ENCODE peak calls at places on chromosomes 2 and 18, in eight cellular contexts. L is AG10803; N is cardiac fibroblast; M is fibroblast of lung; F is tibial artery; Y is CD8-positive, alpha-beta T cell; E is body of pancreas; O is lower lobe of right lung. T is an unnamed sample.

GRCh38 chr2:172052000-172052983 is 33.0 kb upstream of the DLX1 start:
- DNase-seq in L (no peak), N (peak), M (peak), F (no peak), Y (no peak), E (no peak), O (no peak), T (no peak)

GRCh38 chr2:25410370-25410769 is 68.6 kb upstream of the DNMT3A start:
- DNase-seq in L (no peak), N (no peak), M (no peak), F (no peak), Y (no peak), E (no peak), O (no peak), T (no peak)

GRCh38 chr2:148875387-148876051 is 492 bp downstream of the KIF5C start:
- DNase-seq in L (no peak), N (no peak), M (no peak), F (no peak), Y (no peak), E (no peak), O (no peak), T (no peak)

GRCh38 chr2:149725234-149725633 is 137.7 kb upstream of the MMADHC start:
- DNase-seq in L (no peak), N (no peak), M (no peak), F (no peak), Y (no peak), E (no peak), O (no peak), T (no peak)

GRCh38 chr2:25197336-25198208 is 29.2 kb upstream of the POMC start:
- DNase-seq in L (peak), N (no peak), M (no peak), F (no peak), Y (no peak), E (no peak), O (no peak), T (no peak)

GRCh38 chr2:190781604-190782198 is 98.9 kb upstream of the GLS start:
- DNase-seq in L (peak), N (peak), M (peak), F (no peak), Y (peak), E (peak), O (no peak), T (no peak)

GRCh38 chr18:62767321-62767720 is 52.0 kb downstream of the PHLPP1 start:
- DNase-seq in L (peak), N (no peak), M (peak), F (no peak), Y (no peak), E (no peak), O (no peak), T (no peak)

GRCh38 chr2:217365656-217366055 is 505.8 kb upstream of the TNP1 start:
- DNase-seq in L (no peak), N (no peak), M (no peak), F (no peak), Y (no peak), E (no peak), O (no peak), T (no peak)

GRCh38 chr2:99201959-99202678 is 21.1 kb downstream of the MRPL30 start:
- DNase-seq in L (no peak), N (no peak), M (no peak), F (no peak), Y (no peak), E (no peak), O (no peak), T (no peak)
- TF ChIP-seq CTCF in L (no peak), N (peak), M (peak), F (no peak), Y (no peak), E (no peak), O (peak), T (peak)

GRCh38 chr18:48772457-48772856 is 178.3 kb downstream of the SMAD7 start:
- DNase-seq in L (no peak), N (no peak), M (no peak), F (no peak), Y (no peak), E (no peak), O (no peak), T (no peak)

GRCh38 chr18:48771641-48772380 is 179.0 kb downstream of the SMAD7 start:
- DNase-seq in L (no peak), N (no peak), M (no peak), F (no peak), Y (no peak), E (no peak), O (peak), T (no peak)

GRCh38 chr18:48775372-48776160 is 175.2 kb downstream of the SMAD7 start:
- DNase-seq in L (no peak), N (no peak), M (no peak), F (no peak), Y (no peak), E (no peak), O (peak), T (no peak)

GRCh38 chr18:48774941-48775340 is 175.8 kb downstream of the SMAD7 start:
- DNase-seq in L (no peak), N (no peak), M (no peak), F (no peak), Y (no peak), E (no peak), O (no peak), T (no peak)

DNA sequence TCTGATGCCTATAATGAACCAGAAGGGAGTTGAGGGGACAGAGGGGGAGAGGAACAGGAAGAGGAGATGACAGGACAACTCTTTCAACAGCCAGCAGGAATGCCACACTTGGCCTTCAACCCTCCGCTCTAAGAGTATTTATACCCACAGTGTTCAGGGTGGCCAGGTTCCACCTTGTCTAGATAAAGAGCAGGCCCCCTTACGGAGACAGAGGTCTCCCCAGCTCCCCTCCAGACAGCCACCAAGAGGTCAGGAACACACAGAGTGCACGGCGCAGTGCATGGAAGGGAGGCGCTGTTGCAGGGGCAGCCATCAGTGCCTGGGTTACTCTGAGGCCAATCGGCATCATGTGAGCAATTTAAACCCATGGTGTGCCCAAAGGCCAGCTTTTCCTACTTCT is 176.9 kb downstream of the SMAD7 start:
- DNase-seq in L (no peak), N (no peak), M (no peak), F (no peak), Y (no peak), E (no peak), O (no peak), T (no peak)
- TF ChIP-seq CTCF in L (no peak), N (no peak), M (no peak), F (no peak), Y (no peak), E (no peak), O (no peak), T (no peak)

DNA sequence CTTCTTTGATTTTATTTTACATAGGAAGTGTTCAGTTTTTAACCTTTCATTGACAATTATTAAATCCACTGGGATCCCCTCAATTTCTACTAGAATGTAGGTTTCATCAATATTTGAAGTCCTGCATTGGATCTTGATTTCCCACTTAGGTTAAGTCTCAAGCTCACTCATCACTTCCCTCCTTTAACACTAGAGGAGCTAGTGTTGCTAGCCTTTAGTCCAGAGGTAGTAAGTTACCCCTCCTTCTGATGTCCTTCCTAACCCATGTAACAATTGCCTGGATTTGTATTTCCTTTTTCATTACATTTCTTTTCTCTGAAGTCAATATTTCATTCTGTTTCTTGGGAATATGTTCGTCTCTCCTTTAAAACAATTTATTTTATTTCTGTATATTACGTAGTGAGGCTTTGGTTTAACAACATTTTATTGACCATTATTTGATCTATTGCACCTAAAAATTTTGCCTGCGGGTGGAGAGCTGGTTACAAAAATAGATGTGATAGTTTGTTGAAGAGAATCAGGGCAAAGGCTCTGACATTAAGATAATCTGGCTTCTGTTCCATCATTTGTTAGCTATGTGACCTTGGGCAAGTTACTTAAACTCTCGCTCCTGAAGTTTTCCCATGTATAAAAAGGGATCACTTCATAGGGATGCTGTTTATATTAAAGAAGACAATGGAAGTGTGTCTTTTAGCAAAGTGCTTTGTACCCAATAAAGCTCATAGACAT is 833.0 kb downstream of the SLC4A3 start:
- DNase-seq in L (no peak), N (no peak), M (no peak), F (no peak), Y (no peak), E (no peak), O (no peak), T (no peak)
- TF ChIP-seq CTCF in L (peak), N (peak), M (peak), F (no peak), Y (no peak), E (no peak), O (no peak), T (peak)

GRCh38 chr2:61634512-61634911 is 96.4 kb upstream of the XPO1 start:
- DNase-seq in L (no peak), N (no peak), M (no peak), F (no peak), Y (no peak), E (no peak), O (no peak), T (no peak)

GRCh38 chr2:61636686-61637085 is 98.5 kb upstream of the XPO1 start:
- DNase-seq in L (no peak), N (no peak), M (no peak), F (no peak), Y (no peak), E (no peak), O (no peak), T (no peak)

GRCh38 chr2:61632276-61633169 is 94.4 kb upstream of the XPO1 start:
- DNase-seq in L (peak), N (peak), M (no peak), F (no peak), Y (no peak), E (no peak), O (no peak), T (peak)

GRCh38 chr2:61631321-61631720 is 93.2 kb upstream of the XPO1 start:
- DNase-seq in L (no peak), N (no peak), M (no peak), F (no peak), Y (no peak), E (no peak), O (no peak), T (no peak)

DNA sequence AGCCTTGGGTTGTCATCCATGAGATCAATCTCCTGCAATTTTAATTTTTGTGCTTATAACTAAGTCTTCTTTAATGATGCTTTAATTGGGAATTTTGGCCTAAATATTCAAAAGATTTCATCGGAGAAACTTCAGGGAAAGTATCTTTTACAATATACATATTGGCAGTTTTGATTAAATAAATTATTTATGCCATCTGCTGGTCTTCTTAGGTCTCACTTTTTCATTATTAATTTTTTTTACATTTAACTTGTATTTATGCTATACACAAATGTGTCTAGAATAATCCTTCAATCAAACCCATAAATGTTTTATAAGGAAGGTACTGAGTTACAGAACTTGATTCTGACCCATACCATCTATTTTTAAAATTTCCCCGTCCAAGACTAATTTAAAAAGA is 95.1 kb upstream of the XPO1 start:
- DNase-seq in L (no peak), N (no peak), M (peak), F (no peak), Y (no peak), E (no peak), O (no peak), T (no peak)
- TF ChIP-seq CTCF in L (peak), N (no peak), M (no peak), F (no peak), Y (no peak), E (no peak), O (no peak), T (peak)

DNA sequence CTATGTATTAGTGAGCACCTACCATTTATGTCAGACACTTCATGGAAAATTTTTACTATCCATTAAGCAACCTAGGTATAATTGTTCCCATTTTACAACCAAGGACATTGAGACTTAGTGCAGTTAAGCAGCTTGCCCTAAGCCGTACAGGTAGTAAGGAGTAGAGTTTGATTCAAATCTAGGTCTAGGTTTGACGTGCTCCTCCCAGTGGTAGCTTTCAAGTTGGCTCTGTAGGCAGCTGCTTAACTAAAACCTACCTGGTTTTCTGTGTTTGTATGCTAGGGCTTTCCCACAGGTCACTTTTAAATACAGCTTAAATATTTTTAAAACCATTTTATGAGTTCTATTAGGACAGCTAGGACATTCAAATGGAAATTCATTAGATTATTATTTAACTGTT is 69.7 kb downstream of the NUP35 start:
- DNase-seq in L (no peak), N (no peak), M (no peak), F (no peak), Y (no peak), E (no peak), O (no peak), T (no peak)
- TF ChIP-seq CTCF in L (no peak), N (no peak), M (no peak), F (no peak), Y (no peak), E (no peak), O (no peak), T (no peak)